ENCODE peak calls at places on chromosomes 7 and 10, in eight cellular contexts. K is psoas muscle, Q is lower lobe of right lung, L is fibroblast of lung, M is right cardiac atrium, T is OCI-LY7, Y is aorta, Z is IMR-90. S is an unnamed sample. For H3K4me1, the result is how much of the 10 kb centered on the place peaks cover.

GRCh38 chr7:116696707-116697106 is 24.7 kb downstream of the MET start:
- DNase-seq in K (no peak), Q (no peak), L (no peak), M (no peak), T (no peak), Y (no peak), Z (no peak), S (no peak)

GRCh38 chr7:2047272-2047581 is 185.5 kb downstream of the MAD1L1 start:
- DNase-seq in K (no peak), Q (no peak), L (no peak), M (no peak), T (no peak), Y (no peak), Z (no peak), S (no peak)

GRCh38 chr10:26780793-26781601 is 79.8 kb downstream of the ABI1 start:
- DNase-seq in K (no peak), Q (no peak), L (peak), M (no peak), T (peak), Y (no peak), Z (peak), S (peak)

GRCh38 chr10:17444062-17444714 is 10.2 kb downstream of the ST8SIA6 start:
- DNase-seq in K (no peak), Q (no peak), L (peak), M (no peak), T (no peak), Y (no peak), Z (peak), S (no peak)

GRCh38 chr10:19668104-19668503 is 148.1 kb upstream of the PLXDC2 start:
- DNase-seq in K (no peak), Q (no peak), L (no peak), M (no peak), T (no peak), Y (no peak), Z (no peak), S (no peak)

GRCh38 chr7:126574276-126574675 is 678.5 kb downstream of the GRM8 start:
- DNase-seq in K (no peak), Q (no peak), L (peak), M (no peak), T (no peak), Y (no peak), Z (no peak), S (peak)

GRCh38 chr10:18312385-18313145 is 172.3 kb downstream of the CACNB2 start:
- DNase-seq in K (no peak), Q (no peak), L (peak), M (no peak), T (peak), Y (no peak), Z (peak), S (peak)

GRCh38 chr10:59433720-59434428 is 71.5 kb upstream of the FAM13C start:
- DNase-seq in K (no peak), Q (no peak), L (peak), M (no peak), T (no peak), Y (no peak), Z (no peak), S (no peak)

GRCh38 chr7:120988591-120989299 is at the start of gene CPED1:
- DNase-seq in K (peak), Q (peak), L (peak), M (peak), T (peak), Y (peak), Z (peak), S (peak)

GRCh38 chr10:70459061-70459770 is 17.7 kb upstream of the NODAL start:
- DNase-seq in K (no peak), Q (no peak), L (no peak), M (no peak), T (no peak), Y (peak), Z (no peak), S (no peak)

GRCh38 chr7:44587843-44588711 is 6.0 kb upstream of the TMED4 start:
- DNase-seq in K (no peak), Q (no peak), L (peak), M (no peak), T (peak), Y (no peak), Z (peak), S (no peak)

GRCh38 chr10:16777473-16778370 is 39.5 kb downstream of the RSU1 start:
- DNase-seq in K (no peak), Q (no peak), L (peak), M (peak), T (peak), Y (no peak), Z (peak), S (peak)

GRCh38 chr7:25068814-25069213 is 56.2 kb downstream of the CYCS start:
- DNase-seq in K (no peak), Q (no peak), L (peak), M (no peak), T (no peak), Y (no peak), Z (no peak), S (no peak)

DNA sequence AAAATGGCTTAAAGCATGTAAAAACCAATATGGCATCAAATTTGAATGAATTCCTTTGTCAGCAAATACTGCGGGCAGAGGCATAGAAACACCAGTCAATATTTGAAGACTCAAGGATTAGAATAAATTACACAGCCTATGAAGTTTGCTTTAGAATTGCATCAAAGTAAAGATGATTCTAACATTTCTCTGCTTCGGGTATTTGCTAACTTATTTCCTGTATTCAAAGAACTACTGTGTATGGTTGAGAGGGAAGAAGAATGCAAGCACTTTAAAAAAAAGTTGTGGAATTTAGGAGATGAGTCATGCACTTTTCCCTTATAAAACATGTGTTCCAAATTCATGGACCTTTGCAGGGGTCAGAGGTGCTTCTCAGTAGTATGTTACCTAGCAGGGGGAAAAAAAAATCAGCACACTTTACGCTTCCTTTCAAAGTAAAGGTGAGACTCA is 90.1 kb downstream of the PIP4K2A start:
- DNase-seq in K (no peak), Q (no peak), L (peak), M (no peak), T (no peak), Y (no peak), Z (peak), S (no peak)
- H3K4me1 ChIP-seq in K (under half), Q (half or more), L (under half), M (under half), T (under half), Y (under half), Z (under half), S (half or more)

GRCh38 chr10:28535846-28536245 is 2.9 kb downstream of the WAC start:
- DNase-seq in K (no peak), Q (no peak), L (no peak), M (no peak), T (no peak), Y (no peak), Z (no peak), S (no peak)
- H3K4me1 ChIP-seq in K (under half), Q (under half), L (under half), M (under half), T (under half), Y (under half), Z (under half), S (under half)

DNA sequence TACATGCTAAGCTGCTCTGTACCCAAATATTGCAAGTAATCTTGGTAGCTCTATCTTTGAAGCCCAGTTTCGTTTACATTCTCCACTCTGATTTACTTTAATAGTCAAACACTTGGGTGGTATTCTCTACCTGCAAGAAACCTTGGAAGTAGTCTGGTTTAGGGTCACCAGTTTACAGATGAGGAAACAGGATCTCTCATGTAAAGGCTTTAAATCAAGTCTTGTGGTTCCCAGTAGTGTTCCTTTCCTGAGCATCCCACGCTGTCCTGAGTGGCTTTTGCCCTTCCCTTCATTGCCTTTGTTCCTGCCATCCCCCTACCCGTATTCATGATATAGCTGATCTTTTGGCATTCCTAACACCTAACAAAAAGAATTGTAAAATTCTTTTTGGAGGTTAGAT is 20.3 kb downstream of the EXOC4 start:
- DNase-seq in K (no peak), Q (no peak), L (no peak), M (no peak), T (no peak), Y (no peak), Z (no peak), S (no peak)
- H3K4me1 ChIP-seq in K (under half), Q (under half), L (under half), M (under half), T (under half), Y (under half), Z (under half), S (under half)

GRCh38 chr10:75123088-75123682 is 11.7 kb downstream of the SAMD8 start:
- DNase-seq in K (no peak), Q (no peak), L (no peak), M (no peak), T (no peak), Y (no peak), Z (no peak), S (no peak)

GRCh38 chr10:75121322-75121721 is 9.9 kb downstream of the SAMD8 start:
- DNase-seq in K (no peak), Q (no peak), L (no peak), M (no peak), T (no peak), Y (no peak), Z (no peak), S (no peak)

GRCh38 chr10:75122505-75122904 is 11.0 kb downstream of the SAMD8 start:
- DNase-seq in K (no peak), Q (no peak), L (no peak), M (no peak), T (no peak), Y (no peak), Z (no peak), S (no peak)

GRCh38 chr10:75115137-75115536 is 3.7 kb downstream of the SAMD8 start:
- DNase-seq in K (no peak), Q (no peak), L (no peak), M (no peak), T (no peak), Y (no peak), Z (peak), S (no peak)

DNA sequence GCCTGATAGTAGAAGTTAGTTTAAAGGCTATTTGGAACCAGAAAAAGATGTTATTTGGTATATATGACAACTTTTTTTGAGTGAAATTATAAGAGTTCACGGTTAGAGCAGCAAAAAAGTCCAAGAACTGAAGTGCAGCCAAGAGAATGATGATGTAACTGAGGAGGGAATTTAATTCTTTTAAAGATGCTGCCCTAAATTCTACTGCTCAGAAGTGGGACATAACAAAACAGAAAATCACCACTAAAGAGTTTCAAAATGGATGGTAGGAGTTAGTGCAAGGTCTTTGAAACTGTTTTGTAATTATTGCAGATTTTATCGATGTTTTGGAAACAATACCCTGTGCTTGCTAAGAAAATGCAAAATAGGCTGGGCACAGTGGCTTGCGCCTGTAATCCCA is 6.5 kb downstream of the SAMD8 start:
- DNase-seq in K (no peak), Q (no peak), L (no peak), M (no peak), T (no peak), Y (no peak), Z (peak), S (no peak)
- H3K4me1 ChIP-seq in K (half or more), Q (under half), L (under half), M (under half), T (under half), Y (under half), Z (under half), S (under half)

DNA sequence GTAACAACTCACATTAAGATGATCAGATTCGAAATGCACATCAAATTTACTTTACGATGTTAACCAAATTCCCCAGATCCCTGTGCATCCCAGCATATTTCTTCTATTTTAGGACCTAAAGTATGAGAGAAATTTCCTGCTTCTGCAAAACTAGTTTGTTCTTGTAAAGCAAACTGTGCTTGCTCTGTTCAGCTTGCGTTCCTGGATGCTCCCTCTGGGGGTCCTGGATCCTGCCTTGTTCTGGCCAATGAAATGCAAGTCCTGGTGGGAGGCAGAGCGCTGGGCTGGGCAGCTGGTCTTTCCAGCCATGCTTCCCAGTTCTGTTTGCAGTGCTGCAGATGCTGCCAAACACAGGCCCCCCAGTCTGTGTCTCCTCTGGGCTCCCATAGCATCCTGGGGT is 39.6 kb downstream of the PLAU start:
- DNase-seq in K (no peak), Q (no peak), L (no peak), M (no peak), T (no peak), Y (no peak), Z (no peak), S (no peak)
- H3K4me1 ChIP-seq in K (under half), Q (under half), L (under half), M (under half), T (under half), Y (under half), Z (under half), S (under half)

DNA sequence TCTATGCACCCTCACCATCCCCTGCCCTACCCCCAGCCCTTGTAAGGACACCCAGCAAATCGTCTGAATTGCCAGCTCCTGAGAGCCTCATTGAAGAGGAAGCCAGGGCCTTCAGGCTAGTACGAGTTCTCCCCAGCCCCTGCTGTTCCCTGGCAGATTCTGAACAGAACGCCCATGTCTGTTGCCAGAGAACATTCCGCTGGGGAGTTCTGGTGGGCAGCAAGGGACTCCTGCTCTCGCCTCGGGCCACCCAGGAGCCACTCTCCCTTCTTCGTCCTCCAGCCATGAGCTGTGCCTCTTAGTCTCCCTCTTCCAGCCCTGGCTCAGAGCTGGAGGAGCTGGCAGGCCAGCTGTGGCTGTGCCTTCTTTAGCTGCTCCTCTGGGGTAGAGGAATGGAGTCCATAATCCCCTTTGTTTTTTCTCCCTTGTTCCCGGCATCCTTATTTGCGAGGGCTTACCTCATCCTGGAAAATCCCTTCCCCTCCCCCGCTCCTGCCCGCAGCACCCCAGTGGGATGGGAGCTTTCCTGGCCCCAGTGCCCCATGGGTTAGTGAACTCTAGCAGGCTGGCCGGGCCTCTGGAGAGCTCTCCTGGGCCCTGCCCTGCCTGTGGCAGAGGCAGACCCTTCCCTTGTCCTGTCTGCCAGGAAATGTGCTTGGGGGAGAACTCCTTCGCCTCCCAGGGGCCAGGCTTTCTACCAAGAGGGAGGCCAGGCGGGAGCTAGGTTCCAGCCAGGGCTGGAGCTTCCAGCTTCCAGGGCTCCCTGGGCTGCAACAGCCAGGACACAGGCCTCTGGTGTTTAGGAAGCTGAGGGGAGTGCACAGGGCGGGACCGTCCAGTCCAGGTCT is 16.6 kb upstream of the TRIM8 start:
- DNase-seq in K (peak), Q (peak), L (peak), M (peak), T (no peak), Y (peak), Z (peak), S (peak)
- H3K4me1 ChIP-seq in K (half or more), Q (half or more), L (half or more), M (under half), T (under half), Y (under half), Z (half or more), S (under half)

GRCh38 chr10:103654925-103655324 is 161.4 kb downstream of the NEURL1 start:
- DNase-seq in K (no peak), Q (no peak), L (no peak), M (no peak), T (no peak), Y (no peak), Z (no peak), S (no peak)

GRCh38 chr10:103658049-103658577 is 164.6 kb downstream of the NEURL1 start:
- DNase-seq in K (no peak), Q (no peak), L (no peak), M (no peak), T (no peak), Y (no peak), Z (no peak), S (no peak)

GRCh38 chr10:103660364-103661197 is 167.1 kb downstream of the NEURL1 start:
- DNase-seq in K (peak), Q (peak), L (peak), M (no peak), T (no peak), Y (peak), Z (peak), S (no peak)

GRCh38 chr10:103659674-103660363 is 166.3 kb downstream of the NEURL1 start:
- DNase-seq in K (no peak), Q (peak), L (peak), M (peak), T (no peak), Y (no peak), Z (peak), S (no peak)

GRCh38 chr10:103657061-103657591 is 163.6 kb downstream of the NEURL1 start:
- DNase-seq in K (no peak), Q (no peak), L (no peak), M (no peak), T (no peak), Y (no peak), Z (no peak), S (no peak)
- H3K4me1 ChIP-seq in K (under half), Q (under half), L (under half), M (under half), T (under half), Y (under half), Z (under half), S (under half)

S was measured in A549.